ENCODE peak calls at places on chromosomes 6 and 20, in four cellular contexts. X is activated T-helper 1 cell treated with anti-CD3 and anti-CD28 coated beads, Interleukin-12 subunit alpha, Interleukin-12 subunit beta, Interleukin-2, Interleukin-4 antibody, amounts not matched to agents 30 ng/mL and 10 ng/mL and 1 ng/mL, durations not matched to agents 14 hours and 24 hours and 36 hours; J is DMS53; L is AG08396. D is an unnamed sample.

GRCh38 chr6:31636698-31637596 is 15.5 kb downstream of the BAG6 start:
- DNase-seq in J (peak; percentile 35), X (no peak), L (no peak), D (no peak)

GRCh38 chr6:6057442-6058053 is 50.8 kb upstream of the NRN1 start:
- DNase-seq in X (no peak), J (peak; percentile 83), L (no peak), D (no peak)

GRCh38 chr6:107811591-107812218 is 12.4 kb downstream of the SCML4 start:
- DNase-seq in L (no peak), J (no peak), X (no peak), D (no peak)

GRCh38 chr20:48717095-48717958 is 110.5 kb downstream of the PREX1 start:
- DNase-seq in L (no peak), J (no peak), X (no peak), D (no peak)

GRCh38 chr20:36542019-36542488 is 735 bp downstream of the MYL9 start:
- DNase-seq in X (no peak), L (peak; percentile 81), J (peak; percentile 47), D (peak; percentile 46)

GRCh38 chr6:57324538-57324937 is 7.1 kb downstream of the PRIM2 start:
- DNase-seq in J (peak; percentile 24), X (no peak), L (peak; percentile 22), D (no peak)

GRCh38 chr6:7542878-7543394 is 1.5 kb downstream of the DSP start:
- DNase-seq in X (no peak), J (peak; percentile 94), L (peak; percentile 20), D (peak; percentile 89)

GRCh38 chr6:83167726-83168278 is 25.3 kb downstream of the PGM3 start:
- DNase-seq in X (no peak), L (no peak), J (no peak), D (no peak)

GRCh38 chr6:50720623-50721022 is 7.3 kb downstream of the TFAP2D start:
- DNase-seq in J (no peak), X (no peak), L (no peak), D (no peak)

GRCh38 chr6:56671160-56671559 is 28.5 kb upstream of the DST start:
- DNase-seq in X (no peak), L (no peak), J (peak; percentile 8), D (no peak)

GRCh38 chr20:8176276-8176675 is 44.2 kb downstream of the PLCB1 start:
- DNase-seq in X (no peak), J (no peak), L (no peak), D (no peak)

GRCh38 chr6:31631681-31632278 is 11.3 kb downstream of the PRRC2A start:
- DNase-seq in J (no peak), L (no peak), X (no peak), D (no peak)

GRCh38 chr20:58303547-58303946 is 6.0 kb upstream of the RAB22A start:
- DNase-seq in X (no peak), J (no peak), L (no peak), D (no peak)

GRCh38 chr6:149925974-149926777 is 3.3 kb upstream of the RAET1G start:
- DNase-seq in J (peak; percentile 88), X (peak; percentile 69), L (peak; percentile 66), D (peak; percentile 97)

GRCh38 chr6:25473447-25473846 is 178.6 kb upstream of the SCGN start:
- DNase-seq in J (no peak), L (no peak), X (no peak), D (peak; percentile 45)

GRCh38 chr6:134908906-134909516 is 40.9 kb downstream of the ALDH8A1 start:
- DNase-seq in J (no peak), L (peak; percentile 88), X (no peak), D (peak; percentile 32)

GRCh38 chr6:115891704-115892225 is 168.9 kb downstream of the FRK start:
- DNase-seq in L (no peak), X (no peak), J (no peak), D (no peak)

GRCh38 chr6:14881399-14881798 is 364.5 kb upstream of the JARID2 start:
- DNase-seq in J (no peak), X (no peak), L (peak; percentile 51), D (no peak)

GRCh38 chr6:137978252-137978896 is 111.3 kb downstream of the TNFAIP3 start:
- DNase-seq in L (no peak), X (no peak), J (no peak), D (peak; percentile 55)

D was measured in colonic mucosa.